ENCODE peak calls at places on chromosomes 5 and 9, in nine cellular contexts. E is hippocampal formation; B is body of pancreas; W is astrocyte of the cerebellum; F is activated CD8-positive, alpha-beta memory T cell treated with anti-CD3 and anti-CD28 coated beads, Interleukin-2, amount 50 U/mL, for 4 hours; R is endothelial cell; Q is GM19239; A is nucleus accumbens; S is H54. K is an unnamed sample.

GRCh38 chr9:83231039-83231438 is 168.1 kb upstream of the RASEF start:
- DNase-seq in E (no peak), B (no peak), W (no peak), F (no peak), R (peak), Q (no peak), A (no peak), S (no peak), K (no peak)

GRCh38 chr9:38181866-38182265 is 112.8 kb upstream of the SHB start:
- DNase-seq in E (no peak), B (no peak), W (no peak), F (no peak), R (no peak), Q (no peak), A (no peak), S (no peak), K (no peak)

GRCh38 chr5:15929616-15930303 is 249.8 kb downstream of the MARCHF11 start:
- DNase-seq in E (no peak), B (no peak), W (peak), F (no peak), R (no peak), Q (no peak), A (no peak), S (no peak), K (no peak)

GRCh38 chr9:134650431-134651190 is 9.0 kb downstream of the COL5A1 start:
- DNase-seq in E (no peak), B (no peak), W (no peak), F (no peak), R (no peak), Q (no peak), A (no peak), S (no peak), K (no peak)

GRCh38 chr9:36865731-36866635 is 168.1 kb downstream of the PAX5 start:
- DNase-seq in E (no peak), B (no peak), W (no peak), F (no peak), R (no peak), Q (no peak), A (no peak), S (no peak), K (no peak)

GRCh38 chr5:178152491-178153444 is 917 bp downstream of the NHP2 start:
- DNase-seq in E (no peak), B (no peak), W (no peak), F (no peak), R (no peak), Q (no peak), A (no peak), S (no peak), K (no peak)

GRCh38 chr9:805151-805550 is 36.3 kb upstream of the DMRT1 start:
- DNase-seq in E (no peak), B (no peak), W (no peak), F (no peak), R (no peak), Q (no peak), A (no peak), S (no peak), K (no peak)

GRCh38 chr5:131263648-131264452 is at the start of gene CDC42SE2:
- DNase-seq in E (peak), B (peak), W (peak), F (peak), R (peak), Q (peak), A (peak), S (peak), K (peak)

GRCh38 chr9:6842584-6842947 is 84.8 kb downstream of the KDM4C start:
- DNase-seq in E (no peak), B (no peak), W (peak), F (no peak), R (no peak), Q (no peak), A (no peak), S (no peak), K (no peak)

GRCh38 chr9:35605336-35606137 is 475 bp downstream of the TESK1 start:
- DNase-seq in E (no peak), B (peak), W (no peak), F (peak), R (peak), Q (peak), A (no peak), S (peak), K (peak)

GRCh38 chr9:70438341-70438924 is 24.0 kb upstream of the KLF9 start:
- DNase-seq in E (no peak), B (peak), W (no peak), F (no peak), R (peak), Q (no peak), A (no peak), S (peak), K (no peak)

GRCh38 chr9:33452828-33453271 is 5.5 kb upstream of the AQP3 start:
- DNase-seq in E (no peak), B (peak), W (peak), F (peak), R (peak), Q (no peak), A (no peak), S (peak), K (no peak)

GRCh38 chr5:108661590-108662219 is 86.0 kb upstream of the FER start:
- DNase-seq in E (no peak), B (no peak), W (no peak), F (no peak), R (no peak), Q (no peak), A (no peak), S (no peak), K (no peak)

GRCh38 chr5:135489466-135490244 is 37.5 kb upstream of the TIFAB start:
- DNase-seq in E (no peak), B (no peak), W (no peak), F (no peak), R (no peak), Q (no peak), A (no peak), S (no peak), K (no peak)

GRCh38 chr5:179806250-179807045 is at the start of gene MGAT4B:
- DNase-seq in E (peak), B (peak), W (no peak), F (peak), R (peak), Q (peak), A (peak), S (peak), K (peak)

GRCh38 chr5:150515446-150515845 is 7.5 kb downstream of the NDST1 start:
- DNase-seq in E (no peak), B (peak), W (no peak), F (no peak), R (no peak), Q (no peak), A (no peak), S (no peak), K (no peak)

GRCh38 chr9:130739081-130739480 is 45.5 kb downstream of the EXOSC2 start:
- DNase-seq in E (no peak), B (no peak), W (no peak), F (no peak), R (no peak), Q (no peak), A (no peak), S (no peak), K (no peak)

GRCh38 chr9:112180387-112180881 is 5.3 kb upstream of the SUSD1 start:
- DNase-seq in E (no peak), B (no peak), W (no peak), F (peak), R (no peak), Q (no peak), A (no peak), S (no peak), K (no peak)

GRCh38 chr9:22008662-22009562 is at the start of gene CDKN2B:
- DNase-seq in E (peak), B (peak), W (peak), F (peak), R (peak), Q (peak), A (peak), S (no peak), K (peak)

K was measured in GM12892.